ENCODE peak calls at places on chromosomes 7 and 10, in eight cellular contexts. L is CD4-positive, CD25-positive, alpha-beta regulatory T cell; P is IMR-90; W is ovary; M is ascending aorta; T is PC-9; K is esophagus squamous epithelium; Z is MM.1S. C is an unnamed sample.

GRCh38 chr7:55078465-55079372 is 59.9 kb downstream of the EGFR start:
- DNase-seq in L (no peak), P (no peak), W (no peak), M (no peak), T (no peak), K (no peak), Z (no peak), C (no peak)

GRCh38 chr7:149870274-149870673 is 3.5 kb upstream of the ATP6V0E2 start:
- DNase-seq in L (no peak), P (no peak), W (no peak), M (no peak), T (no peak), K (no peak), Z (no peak), C (no peak)

GRCh38 chr10:114703377-114704125 is 45.5 kb upstream of the ABLIM1 start:
- DNase-seq in L (no peak), P (peak; percentile 43), W (no peak), M (no peak), T (no peak), K (no peak), Z (no peak), C (no peak)

GRCh38 chr10:723973-724372 is 34.5 kb upstream of the DIP2C start:
- DNase-seq in L (no peak), P (no peak), W (no peak), M (no peak), T (no peak), K (no peak), Z (no peak), C (no peak)

GRCh38 chr10:28328346-28328745 is 25.5 kb upstream of the MPP7 start:
- DNase-seq in L (no peak), P (peak; percentile 42), W (no peak), M (no peak), T (no peak), K (no peak), Z (no peak), C (no peak)

GRCh38 chr10:91007656-91008055 is 86.8 kb upstream of the ANKRD1 start:
- DNase-seq in L (no peak), P (no peak), W (no peak), M (no peak), T (no peak), K (no peak), Z (no peak), C (no peak)

GRCh38 chr7:129376076-129376777 is 58.0 kb upstream of the STRIP2 start:
- DNase-seq in L (no peak), P (peak; percentile 43), W (no peak), M (no peak), T (no peak), K (no peak), Z (peak; percentile 76), C (peak; percentile 7)

GRCh38 chr10:102935939-102936605 is 18.0 kb downstream of the CNNM2 start:
- DNase-seq in L (no peak), P (no peak), W (no peak), M (no peak), T (no peak), K (no peak), Z (no peak), C (no peak)

GRCh38 chr7:101166909-101167644 is 1.7 kb upstream of the VGF start:
- DNase-seq in L (no peak), P (peak; percentile 65), W (no peak), M (no peak), T (no peak), K (no peak), Z (no peak), C (no peak)

GRCh38 chr7:27203378-27203953 is 3.6 kb upstream of the HOXA13 start:
- DNase-seq in L (no peak), P (no peak), W (no peak), M (no peak), T (no peak), K (no peak), Z (no peak), C (no peak)

GRCh38 chr10:58180633-58181032 is 87.1 kb downstream of the IPMK start:
- DNase-seq in L (no peak), P (peak; percentile 6), W (no peak), M (no peak), T (peak; percentile 38), K (no peak), Z (no peak), C (no peak)

GRCh38 chr10:78178940-78179339 is 145.3 kb downstream of the RPS24 start:
- DNase-seq in L (no peak), P (peak; percentile 56), W (no peak), M (no peak), T (no peak), K (no peak), Z (no peak), C (no peak)

GRCh38 chr10:113221756-113222168 is 271.7 kb downstream of the TCF7L2 start:
- DNase-seq in L (no peak), P (no peak), W (no peak), M (no peak), T (no peak), K (no peak), Z (no peak), C (no peak)

GRCh38 chr7:51471199-51472016 is 154.8 kb upstream of the COBL start:
- DNase-seq in L (no peak), P (no peak), W (no peak), M (no peak), T (no peak), K (no peak), Z (no peak), C (no peak)

GRCh38 chr10:71531485-71532446 is 135.0 kb downstream of the CDH23 start:
- DNase-seq in L (no peak), P (no peak), W (no peak), M (no peak), T (no peak), K (no peak), Z (no peak), C (no peak)

GRCh38 chr7:121384159-121384745 is 11.9 kb downstream of the FAM3C start:
- DNase-seq in L (no peak), P (no peak), W (no peak), M (no peak), T (no peak), K (no peak), Z (no peak), C (no peak)

GRCh38 chr10:61172182-61172926 is 228.4 kb upstream of the RHOBTB1 start:
- DNase-seq in L (no peak), P (no peak), W (no peak), M (no peak), T (no peak), K (no peak), Z (no peak), C (no peak)

GRCh38 chr7:17948503-17949238 is 8.4 kb upstream of the SNX13 start:
- DNase-seq in L (no peak), P (peak; percentile 7), W (no peak), M (no peak), T (peak; percentile 91), K (no peak), Z (no peak), C (no peak)

GRCh38 chr10:87868277-87868676 is 4.9 kb downstream of the PTEN start:
- DNase-seq in L (no peak), P (no peak), W (no peak), M (no peak), T (no peak), K (no peak), Z (no peak), C (no peak)

GRCh38 chr10:112126172-112126571 is 57.4 kb downstream of the GPAM start:
- DNase-seq in L (no peak), P (no peak), W (no peak), M (no peak), T (no peak), K (no peak), Z (no peak), C (no peak)

GRCh38 chr10:27679996-27680395 is 65.6 kb downstream of the MKX start:
- DNase-seq in L (no peak), P (no peak), W (peak; percentile 15), M (no peak), T (no peak), K (no peak), Z (no peak), C (no peak)

GRCh38 chr7:157654350-157654749 is 317.5 kb downstream of the DNAJB6 start:
- DNase-seq in L (no peak), P (no peak), W (no peak), M (no peak), T (no peak), K (no peak), Z (no peak), C (no peak)
- H3K9me3 ChIP-seq in L (no peaks in the 10 kb centered on the region), P (peaks cover 60% of the 10 kb centered on the region), W (no peaks in the 10 kb centered on the region), M (no peaks in the 10 kb centered on the region), T (no peaks in the 10 kb centered on the region), K (no peaks in the 10 kb centered on the region), Z (no peaks in the 10 kb centered on the region), C (no peaks in the 10 kb centered on the region)

GRCh38 chr7:44561481-44561880 is 12.2 kb downstream of the DDX56 start:
- DNase-seq in L (no peak), P (no peak), W (no peak), M (no peak), T (no peak), K (no peak), Z (no peak), C (no peak)
- H3K9me3 ChIP-seq in L (no peaks in the 10 kb centered on the region), P (no peaks in the 10 kb centered on the region), W (no peaks in the 10 kb centered on the region), M (no peaks in the 10 kb centered on the region), T (no peaks in the 10 kb centered on the region), K (no peaks in the 10 kb centered on the region), Z (no peaks in the 10 kb centered on the region), C (no peaks in the 10 kb centered on the region)

GRCh38 chr10:99676895-99677294 is 17.6 kb downstream of the ENTPD7 start:
- DNase-seq in L (no peak), P (peak; percentile 10), W (no peak), M (no peak), T (no peak), K (no peak), Z (no peak), C (no peak)
- H3K9me3 ChIP-seq in L (no peaks in the 10 kb centered on the region), P (no peaks in the 10 kb centered on the region), W (no peaks in the 10 kb centered on the region), M (no peaks in the 10 kb centered on the region), T (no peaks in the 10 kb centered on the region), K (no peaks in the 10 kb centered on the region), Z (no peaks in the 10 kb centered on the region), C (no peaks in the 10 kb centered on the region)

GRCh38 chr7:8871716-8872115 is 438.3 kb downstream of the NXPH1 start:
- DNase-seq in L (no peak), P (no peak), W (no peak), M (no peak), T (no peak), K (no peak), Z (no peak), C (no peak)
- H3K9me3 ChIP-seq in L (no peaks in the 10 kb centered on the region), P (peaks cover 4% of the 10 kb centered on the region), W (no peaks in the 10 kb centered on the region), M (no peaks in the 10 kb centered on the region), T (no peaks in the 10 kb centered on the region), K (peaks cover 4% of the 10 kb centered on the region), Z (no peaks in the 10 kb centered on the region), C (no peaks in the 10 kb centered on the region)

DNA sequence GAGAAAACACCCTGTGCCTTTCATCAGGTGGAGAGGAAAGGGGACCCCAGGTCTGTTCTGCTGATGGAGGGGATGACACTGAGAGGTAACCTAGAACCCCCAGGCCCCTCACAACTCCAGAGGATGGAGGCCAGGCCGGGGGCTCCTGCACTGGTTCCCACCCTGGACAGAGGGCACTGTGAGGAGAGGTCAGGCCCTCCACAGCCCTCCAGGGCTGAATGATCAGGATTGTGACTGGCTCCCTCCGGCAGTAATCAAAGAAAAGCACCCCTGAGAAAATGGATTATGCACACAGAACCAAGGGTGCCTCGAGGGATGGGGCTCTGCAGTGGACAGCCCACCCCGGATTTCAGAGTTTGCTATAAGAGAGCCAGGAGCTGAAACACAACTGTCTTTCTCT is 502.8 kb downstream of the TCERG1L start:
- DNase-seq in L (no peak), P (no peak), W (no peak), M (no peak), T (no peak), K (no peak), Z (no peak), C (no peak)
- H3K9me3 ChIP-seq in L (no peaks in the 10 kb centered on the region), P (peaks cover 54% of the 10 kb centered on the region), W (no peaks in the 10 kb centered on the region), M (no peaks in the 10 kb centered on the region), T (no peaks in the 10 kb centered on the region), K (no peaks in the 10 kb centered on the region), Z (no peaks in the 10 kb centered on the region), C (no peaks in the 10 kb centered on the region)

C was measured in effector memory CD4-positive, alpha-beta T cell.